ENCODE peak calls at places on chromosomes 12 and 14, in six cellular contexts. L is mesendoderm; T is adipocyte; F is heart right ventricle; C is CD8-positive, alpha-beta T cell; G is mucosa of descending colon. P is an unnamed sample.

GRCh38 chr14:100673807-100674154 is 52.9 kb upstream of the DLK1 start:
- DNase-seq in L (no peak), T (no peak), F (no peak), C (no peak), G (no peak), P (no peak)

GRCh38 chr12:66279127-66279712 is 23.1 kb upstream of the HELB start:
- DNase-seq in L (peak; percentile 44), T (peak; percentile 53), F (no peak), C (peak; percentile 35), G (no peak), P (peak; percentile 58)

GRCh38 chr12:1174659-1175058 is 183.6 kb downstream of the ERC1 start:
- DNase-seq in L (no peak), T (no peak), F (no peak), C (no peak), G (no peak), P (no peak)

GRCh38 chr14:81594012-81594411 is 60.4 kb upstream of the SEL1L start:
- DNase-seq in L (peak; percentile 40), T (no peak), F (peak; percentile 21), C (no peak), G (no peak), P (no peak)

GRCh38 chr12:55743131-55743921 is 404 bp downstream of the GDF11 start:
- DNase-seq in L (peak; percentile 92), T (peak; percentile 82), F (peak; percentile 65), C (peak; percentile 46), G (peak; percentile 73), P (peak; percentile 64)

GRCh38 chr14:27528328-27528727 is 930.5 kb upstream of the NOVA1 start:
- DNase-seq in L (peak; percentile 67), T (peak; percentile 79), F (no peak), C (no peak), G (no peak), P (no peak)

GRCh38 chr12:82517808-82518207 is 159.5 kb downstream of the METTL25 start:
- DNase-seq in L (peak; percentile 3), T (no peak), F (no peak), C (no peak), G (no peak), P (no peak)

GRCh38 chr12:23666866-23667265 is 282.6 kb downstream of the SOX5 start:
- DNase-seq in L (peak; percentile 51), T (no peak), F (no peak), C (no peak), G (no peak), P (no peak)

GRCh38 chr14:80477388-80478160 is 266.3 kb upstream of the DIO2 start:
- DNase-seq in L (no peak), T (peak; percentile 22), F (no peak), C (no peak), G (no peak), P (no peak)

GRCh38 chr12:77741974-77742517 is 88.6 kb upstream of the NAV3 start:
- DNase-seq in L (no peak), T (no peak), F (no peak), C (no peak), G (no peak), P (no peak)

GRCh38 chr12:107635139-107635538 is 50.5 kb upstream of the PWP1 start:
- DNase-seq in L (peak; percentile 90), T (no peak), F (no peak), C (no peak), G (no peak), P (no peak)

GRCh38 chr12:39319180-39319579 is 123.7 kb downstream of the KIF21A start:
- DNase-seq in L (no peak), T (no peak), F (no peak), C (no peak), G (no peak), P (no peak)

GRCh38 chr12:120075034-120075616 is 41.4 kb downstream of the RAB35 start:
- DNase-seq in L (no peak), T (no peak), F (no peak), C (no peak), G (no peak), P (no peak)

GRCh38 chr14:81946808-81947798 is 413.4 kb upstream of the SEL1L start:
- DNase-seq in L (peak; percentile 68), T (no peak), F (no peak), C (no peak), G (no peak), P (no peak)

GRCh38 chr12:88420460-88420859 is 159.8 kb downstream of the KITLG start:
- DNase-seq in L (no peak), T (peak; percentile 93), F (no peak), C (no peak), G (no peak), P (no peak)

GRCh38 chr12:103503546-103504480 is 8.0 kb upstream of the C12orf42 start:
- DNase-seq in L (peak; percentile 55), T (no peak), F (peak; percentile 16), C (peak; percentile 45), G (peak; percentile 46), P (peak; percentile 59)

GRCh38 chr14:93008381-93008780 is 85.4 kb downstream of the CHGA start:
- DNase-seq in L (no peak), T (peak; percentile 34), F (peak; percentile 52), C (no peak), G (no peak), P (no peak)

GRCh38 chr12:105852958-105853357 is 285.8 kb downstream of the NUAK1 start:
- DNase-seq in L (no peak), T (no peak), F (peak; percentile 20), C (no peak), G (no peak), P (no peak)

GRCh38 chr14:65279510-65279909 is 133.0 kb upstream of the FUT8 start:
- DNase-seq in L (no peak), T (no peak), F (no peak), C (no peak), G (no peak), P (no peak)

GRCh38 chr12:50505945-50506344 is 1.2 kb downstream of the DIP2B start:
- DNase-seq in L (no peak), T (peak; percentile 44), F (no peak), C (no peak), G (no peak), P (no peak)

DNA sequence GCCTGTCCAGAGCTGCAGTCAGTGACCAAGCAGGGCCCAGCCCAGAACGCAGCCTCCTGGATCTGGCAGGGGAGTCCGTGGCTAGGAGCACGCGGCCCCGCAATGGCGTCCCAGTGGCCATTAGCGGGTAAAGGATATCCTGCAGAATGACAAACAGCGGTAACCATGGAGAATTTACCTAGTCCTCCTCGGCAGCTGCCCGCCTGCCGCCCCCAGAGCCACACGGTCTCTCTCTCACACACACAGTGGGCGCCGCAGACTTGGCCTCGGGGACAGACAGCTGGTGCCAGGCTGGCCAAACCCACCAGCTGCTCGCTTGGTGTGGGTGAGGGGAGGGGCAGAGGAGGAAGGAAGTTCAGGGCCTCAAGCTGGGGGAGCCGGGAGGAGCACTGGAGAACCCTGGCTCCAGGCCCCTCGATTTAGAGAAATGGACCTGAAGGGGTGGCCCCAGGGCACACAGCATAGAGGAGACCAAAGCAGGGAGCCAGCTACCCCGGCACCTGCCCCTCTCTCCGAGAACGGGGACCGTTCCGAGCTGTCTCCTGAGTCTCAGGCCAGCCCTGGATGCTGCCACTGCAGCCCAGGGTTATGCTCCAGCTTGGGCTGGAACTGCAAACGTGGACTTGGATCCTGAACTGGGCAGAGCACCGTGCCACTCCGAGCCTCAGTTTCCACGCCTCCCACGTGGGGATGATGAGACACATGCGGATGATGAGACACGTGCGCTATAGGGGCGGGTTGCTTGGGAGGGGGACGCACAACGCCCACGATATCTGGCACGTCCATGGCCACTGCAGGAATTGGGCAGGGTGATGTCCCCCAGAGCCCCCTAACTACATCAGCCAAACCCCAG is 3.4 kb downstream of the CDK2AP1 start:
- DNase-seq in L (no peak), T (peak; percentile 34), F (peak; percentile 46), C (no peak), G (no peak), P (no peak)
- H3K4me3 ChIP-seq in L (no peak overlapping the region), T (no peak overlapping the region), F (no peak overlapping the region), C (no peak overlapping the region), G (no peak overlapping the region), P (no peak overlapping the region)

DNA sequence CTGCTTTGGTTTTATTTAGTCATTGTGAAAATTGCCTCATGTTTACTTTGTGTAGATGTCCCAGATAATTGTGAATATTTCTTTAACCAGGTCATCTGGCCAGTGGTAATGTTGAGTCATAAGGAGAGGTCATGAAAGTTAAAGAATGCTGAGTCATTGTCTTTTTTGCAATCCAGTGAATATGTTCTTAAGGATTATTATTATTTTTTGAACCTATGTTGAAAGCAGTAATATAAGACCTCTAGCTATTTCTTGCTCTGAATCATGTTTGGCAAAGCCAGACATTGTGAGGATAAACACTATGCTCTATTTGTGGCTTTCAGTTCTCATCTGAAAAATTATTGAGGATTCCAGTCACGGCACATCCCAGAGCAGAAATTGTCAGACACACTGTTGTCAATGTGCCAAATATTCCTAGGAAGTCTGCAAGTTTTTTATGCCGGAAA is 369.5 kb downstream of the ATP23 start:
- DNase-seq in L (peak; percentile 64), T (peak; percentile 98), F (no peak), C (no peak), G (no peak), P (no peak)
- H3K4me3 ChIP-seq in L (no peak overlapping the region), T (peak overlapping the region; percentile 44), F (no peak overlapping the region), C (no peak overlapping the region), G (no peak overlapping the region), P (no peak overlapping the region)

DNA sequence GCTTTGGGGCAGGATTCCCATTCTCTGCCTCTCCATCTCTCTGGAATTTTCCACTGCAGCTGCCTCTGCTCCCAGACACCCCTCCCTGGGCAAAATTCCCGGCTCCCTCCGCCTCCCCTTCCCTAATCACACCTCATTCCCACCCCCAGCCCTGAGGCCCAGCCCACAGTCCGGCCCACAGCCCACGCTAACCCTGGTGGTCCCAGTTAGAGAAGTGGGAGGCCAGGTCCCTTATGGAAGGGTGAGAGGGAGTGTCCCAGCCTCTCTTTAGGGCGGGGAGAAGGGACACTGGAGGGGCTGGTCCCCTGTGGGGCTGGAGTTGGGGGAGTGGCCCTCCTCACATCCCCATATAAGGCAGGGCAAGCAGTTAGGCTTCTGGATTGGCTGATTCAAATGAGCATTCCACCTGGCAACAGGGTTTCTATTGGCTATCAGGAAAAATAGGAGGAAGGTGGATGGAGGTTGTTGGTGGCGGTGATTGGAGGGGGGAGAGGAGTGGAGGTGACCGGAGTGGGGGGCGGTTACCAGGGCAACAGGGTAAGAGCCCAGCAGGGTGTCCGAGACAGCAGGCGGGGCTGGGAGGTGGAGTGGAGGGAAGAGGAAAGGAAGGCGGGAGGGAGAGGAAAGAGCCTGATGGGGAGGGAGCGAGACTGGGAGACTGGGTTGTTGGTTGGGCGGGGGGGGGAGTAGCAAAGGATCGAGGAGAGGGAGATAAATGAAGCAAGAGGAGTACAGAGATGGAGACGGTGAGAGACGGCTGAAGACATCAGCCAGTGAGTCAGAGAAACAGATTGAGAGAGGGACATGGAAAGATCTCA is 1.9 kb upstream of the PTMS start:
- DNase-seq in L (peak; percentile 100), T (peak; percentile 97), F (peak; percentile 93), C (no peak), G (peak; percentile 86), P (peak; percentile 65)
- H3K4me3 ChIP-seq in L (no peak overlapping the region), T (peak overlapping the region; percentile 65), F (peak overlapping the region; percentile 13), C (no peak overlapping the region), G (no peak overlapping the region), P (no peak overlapping the region)

DNA sequence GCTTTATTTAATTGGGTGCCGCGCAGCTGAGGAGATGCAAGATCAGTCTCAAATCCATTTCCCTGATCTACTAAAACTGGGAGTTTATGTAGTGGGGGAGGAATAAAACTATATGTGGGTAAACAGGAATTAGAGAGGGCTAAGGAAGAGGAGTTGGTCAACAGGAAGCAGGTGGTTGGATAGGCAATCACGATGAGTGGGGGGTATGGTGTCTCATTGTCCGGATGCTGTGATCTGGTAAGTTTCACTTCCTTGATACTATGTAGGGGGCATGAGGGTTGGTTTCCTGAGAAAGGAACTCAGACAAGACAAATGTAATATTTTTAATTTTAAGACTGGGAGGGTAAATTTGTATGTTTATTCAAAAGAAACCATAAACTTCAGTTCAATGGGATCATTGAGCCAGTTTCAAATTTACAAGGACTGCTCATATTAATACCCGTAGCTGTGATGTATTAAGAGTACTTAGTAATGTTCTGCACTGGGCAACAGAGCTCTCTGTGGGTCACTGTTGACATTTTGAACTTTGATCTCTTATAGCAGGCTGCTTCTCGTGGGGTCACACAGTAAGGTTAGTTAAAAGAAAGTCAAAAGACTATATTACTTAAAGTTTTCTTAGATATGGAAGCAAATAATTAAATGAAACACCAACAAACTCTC is 786.2 kb upstream of the FBXO33 start:
- DNase-seq in L (no peak), T (no peak), F (no peak), C (no peak), G (no peak), P (no peak)
- H3K4me3 ChIP-seq in L (no peak overlapping the region), T (no peak overlapping the region), F (no peak overlapping the region), C (no peak overlapping the region), G (no peak overlapping the region), P (no peak overlapping the region)